ENCODE peak calls at places on chromosomes 12 and 14, in eight cellular contexts. One of them, this sample, is unnamed.

GRCh38 chr14:101040538-101041442 is 137.3 kb upstream of the RTL1 start:
- DNase-seq in effector memory CD8-positive, alpha-beta T cell: no peak
- DNase-seq in HTR-8/SVneo: no peak
- DNase-seq in CD8-positive, alpha-beta memory T cell: no peak
- DNase-seq in GM19239: no peak
- DNase-seq in Daoy: no peak
- DNase-seq in NCI-H524: no peak
- DNase-seq in GM03348: no peak
- DNase-seq in this sample: no peak

GRCh38 chr14:55715889-55716288 is 135.9 kb downstream of the KTN1 start:
- DNase-seq in effector memory CD8-positive, alpha-beta T cell: no peak
- DNase-seq in NCI-H524: no peak
- DNase-seq in Daoy: peak; percentile 56
- DNase-seq in HTR-8/SVneo: peak; percentile 42
- DNase-seq in GM03348: peak; percentile 69
- DNase-seq in GM19239: no peak
- DNase-seq in CD8-positive, alpha-beta memory T cell: no peak
- DNase-seq in this sample: no peak

GRCh38 chr12:66664076-66664475 is 14.8 kb downstream of the GRIP1 start:
- DNase-seq in Daoy: no peak
- DNase-seq in NCI-H524: no peak
- DNase-seq in effector memory CD8-positive, alpha-beta T cell: no peak
- DNase-seq in CD8-positive, alpha-beta memory T cell: no peak
- DNase-seq in GM19239: no peak
- DNase-seq in HTR-8/SVneo: no peak
- DNase-seq in GM03348: no peak
- DNase-seq in this sample: no peak

GRCh38 chr12:121549075-121549474 is 31.7 kb downstream of the KDM2B start:
- DNase-seq in HTR-8/SVneo: no peak
- DNase-seq in GM03348: no peak
- DNase-seq in effector memory CD8-positive, alpha-beta T cell: no peak
- DNase-seq in CD8-positive, alpha-beta memory T cell: no peak
- DNase-seq in GM19239: no peak
- DNase-seq in NCI-H524: no peak
- DNase-seq in Daoy: no peak
- DNase-seq in this sample: no peak

GRCh38 chr12:1552978-1553471 is 41.4 kb downstream of the FBXL14 start:
- DNase-seq in effector memory CD8-positive, alpha-beta T cell: no peak
- DNase-seq in GM19239: no peak
- DNase-seq in CD8-positive, alpha-beta memory T cell: no peak
- DNase-seq in GM03348: peak; percentile 68
- DNase-seq in HTR-8/SVneo: no peak
- DNase-seq in NCI-H524: no peak
- DNase-seq in Daoy: no peak
- DNase-seq in this sample: no peak

GRCh38 chr12:69896653-69897381 is 71.8 kb downstream of the MYRFL start:
- DNase-seq in GM19239: no peak
- DNase-seq in Daoy: no peak
- DNase-seq in GM03348: no peak
- DNase-seq in CD8-positive, alpha-beta memory T cell: no peak
- DNase-seq in HTR-8/SVneo: no peak
- DNase-seq in effector memory CD8-positive, alpha-beta T cell: no peak
- DNase-seq in NCI-H524: no peak
- DNase-seq in this sample: no peak

GRCh38 chr12:16323010-16323409 is 24.4 kb upstream of the MGST1 start:
- DNase-seq in GM19239: no peak
- DNase-seq in CD8-positive, alpha-beta memory T cell: no peak
- DNase-seq in effector memory CD8-positive, alpha-beta T cell: no peak
- DNase-seq in Daoy: peak; percentile 27
- DNase-seq in HTR-8/SVneo: no peak
- DNase-seq in GM03348: peak; percentile 60
- DNase-seq in NCI-H524: no peak
- DNase-seq in this sample: no peak

GRCh38 chr12:68960162-68960501 is 27.2 kb upstream of the CPM start:
- DNase-seq in NCI-H524: no peak
- DNase-seq in effector memory CD8-positive, alpha-beta T cell: no peak
- DNase-seq in GM19239: no peak
- DNase-seq in CD8-positive, alpha-beta memory T cell: no peak
- DNase-seq in HTR-8/SVneo: no peak
- DNase-seq in GM03348: no peak
- DNase-seq in Daoy: no peak
- DNase-seq in this sample: no peak

GRCh38 chr12:24838531-24838950 is 110.4 kb downstream of the BCAT1 start:
- DNase-seq in Daoy: no peak
- DNase-seq in CD8-positive, alpha-beta memory T cell: no peak
- DNase-seq in NCI-H524: no peak
- DNase-seq in GM03348: peak; percentile 83
- DNase-seq in effector memory CD8-positive, alpha-beta T cell: peak; percentile 2
- DNase-seq in HTR-8/SVneo: no peak
- DNase-seq in GM19239: no peak
- DNase-seq in this sample: no peak

This sample was measured in effector memory CD4-positive, alpha-beta T cell.